ENCODE peak calls at places on chromosomes 3 and 15, in nine cellular contexts. Q is astrocyte of the spinal cord; E is cardiac fibroblast; R is kidney epithelial cell; I is fibroblast of pulmonary artery; F is transverse colon; O is RWPE1; T is activated CD8-positive, alpha-beta T cell treated with anti-CD3 and anti-CD28 coated beads for 36 hours; V is tibial artery. H is an unnamed sample.

GRCh38 chr3:172313671-172314070 is 134.6 kb downstream of the GHSR start:
- DNase-seq in R (no peak), V (no peak), Q (no peak), F (no peak), T (no peak), I (no peak), O (no peak), E (peak), H (no peak)

GRCh38 chr3:129795596-129795995 is 97.9 kb downstream of the TMCC1 start:
- DNase-seq in R (peak), V (no peak), O (peak), E (no peak), I (peak), F (no peak), T (no peak), Q (peak), H (no peak)

GRCh38 chr3:50147447-50147846 is 7.7 kb upstream of the SEMA3F start:
- DNase-seq in F (no peak), I (no peak), Q (no peak), T (no peak), V (no peak), O (no peak), R (no peak), E (no peak), H (no peak)

GRCh38 chr3:35071768-35072167 is 567.6 kb upstream of the ARPP21 start:
- DNase-seq in Q (no peak), T (no peak), F (no peak), O (no peak), R (no peak), E (no peak), V (no peak), I (no peak), H (no peak)

GRCh38 chr3:54962200-54962599 is 34.3 kb upstream of the LRTM1 start:
- DNase-seq in R (no peak), I (no peak), Q (no peak), O (peak), E (no peak), V (no peak), T (no peak), F (no peak), H (peak)

GRCh38 chr3:184237772-184238171 is 8.4 kb downstream of the VWA5B2 start:
- DNase-seq in O (no peak), E (no peak), R (no peak), V (no peak), I (no peak), Q (no peak), F (no peak), T (no peak), H (no peak)

GRCh38 chr3:153289334-153289808 is 127.3 kb downstream of the RAP2B start:
- DNase-seq in E (no peak), V (no peak), I (no peak), F (no peak), T (no peak), Q (no peak), O (no peak), R (peak), H (peak)

GRCh38 chr15:92819312-92820232 is 80.6 kb upstream of the CHD2 start:
- DNase-seq in F (no peak), Q (peak), E (no peak), I (no peak), T (no peak), O (no peak), V (no peak), R (no peak), H (no peak)

GRCh38 chr3:113285226-113285625 is 73.9 kb downstream of the BOC start:
- DNase-seq in V (no peak), I (no peak), Q (no peak), O (no peak), R (no peak), E (no peak), T (no peak), F (no peak), H (no peak)

GRCh38 chr3:145333931-145334330 is 827.1 kb downstream of the PLOD2 start:
- DNase-seq in T (no peak), E (no peak), R (no peak), F (no peak), Q (no peak), I (no peak), V (no peak), O (no peak), H (no peak)

GRCh38 chr3:122395582-122395981 is 11.6 kb downstream of the FAM162A start:
- DNase-seq in Q (no peak), I (no peak), O (no peak), E (no peak), F (no peak), R (no peak), V (no peak), T (no peak), H (no peak)

GRCh38 chr15:33735637-33736247 is 232.6 kb upstream of the CHRM5 start:
- DNase-seq in V (no peak), O (peak), I (peak), E (peak), F (peak), Q (peak), T (peak), R (no peak), H (peak)

GRCh38 chr3:48306860-48307530 is 26.5 kb downstream of the SPINK8 start:
- DNase-seq in T (no peak), I (no peak), F (no peak), O (no peak), V (no peak), Q (no peak), E (no peak), R (no peak), H (no peak)

GRCh38 chr15:101111570-101112262 is 140.1 kb downstream of the CHSY1 start:
- DNase-seq in O (no peak), Q (no peak), R (no peak), E (no peak), V (no peak), I (no peak), T (no peak), F (no peak), H (no peak)

GRCh38 chr3:146449584-146449983 is 19.8 kb downstream of the PLSCR2 start:
- DNase-seq in O (no peak), R (no peak), E (no peak), F (no peak), T (no peak), Q (no peak), I (no peak), V (no peak), H (no peak)

GRCh38 chr15:85795669-85796305 is 1.1 kb upstream of the KLHL25 start:
- DNase-seq in E (no peak), O (no peak), R (no peak), T (no peak), Q (no peak), F (peak), I (no peak), V (no peak), H (no peak)

GRCh38 chr15:74196175-74196574 is 6.4 kb downstream of the STRA6 start:
- DNase-seq in O (peak), E (peak), I (peak), V (peak), F (peak), T (no peak), Q (peak), R (no peak), H (peak)

GRCh38 chr3:12759693-12760565 is 870 bp upstream of the TMEM40 start:
- DNase-seq in R (no peak), O (no peak), E (no peak), V (no peak), Q (no peak), F (no peak), I (no peak), T (no peak), H (no peak)

GRCh38 chr15:57321973-57322601 is 54.2 kb upstream of the CGNL1 start:
- DNase-seq in O (no peak), Q (no peak), R (no peak), E (no peak), F (no peak), I (no peak), T (no peak), V (no peak), H (no peak)

GRCh38 chr3:174524203-174524602 is 334.9 kb upstream of the NAALADL2 start:
- DNase-seq in V (no peak), E (no peak), Q (no peak), I (no peak), F (no peak), T (no peak), R (no peak), O (no peak), H (no peak)

GRCh38 chr3:45097296-45097883 is 48.8 kb downstream of the CDCP1 start:
- DNase-seq in O (no peak), T (no peak), I (no peak), Q (no peak), R (no peak), E (peak), V (no peak), F (no peak), H (no peak)

GRCh38 chr3:53083949-53084309 is 38.1 kb upstream of the SFMBT1 start:
- DNase-seq in Q (no peak), T (no peak), R (no peak), E (no peak), V (no peak), O (no peak), F (no peak), I (no peak), H (no peak)

GRCh38 chr3:65687741-65688140 is 351.0 kb downstream of the MAGI1 start:
- DNase-seq in I (no peak), Q (no peak), E (no peak), R (no peak), F (no peak), V (no peak), O (no peak), T (no peak), H (no peak)

GRCh38 chr3:113697192-113698090 is 999 bp upstream of the USF3 start:
- DNase-seq in T (peak), I (peak), E (peak), F (peak), R (no peak), O (peak), Q (no peak), V (no peak), H (peak)

GRCh38 chr15:91369823-91370222 is 269.8 kb downstream of the SV2B start:
- DNase-seq in F (no peak), E (no peak), V (no peak), R (no peak), Q (no peak), O (no peak), T (no peak), I (no peak), H (no peak)

GRCh38 chr3:30538787-30539186 is 67.6 kb upstream of the TGFBR2 start:
- DNase-seq in T (no peak), R (peak), Q (peak), E (peak), F (no peak), O (peak), V (no peak), I (peak), H (peak)

GRCh38 chr3:33658971-33659848 is 58.8 kb downstream of the CLASP2 start:
- DNase-seq in V (peak), O (no peak), R (peak), T (peak), Q (peak), F (peak), I (peak), E (peak), H (peak)

GRCh38 chr3:135419155-135419554 is 546.4 kb upstream of the PPP2R3A start:
- DNase-seq in Q (no peak), V (no peak), F (no peak), T (no peak), E (no peak), R (no peak), O (no peak), I (no peak), H (no peak)

GRCh38 chr15:42131826-42132806 is 24.3 kb downstream of the PLA2G4F start:
- DNase-seq in I (no peak), F (no peak), E (no peak), V (no peak), Q (no peak), T (no peak), R (no peak), O (no peak), H (no peak)

GRCh38 chr15:59722451-59722850 is 33.3 kb upstream of the BNIP2 start:
- DNase-seq in T (no peak), E (no peak), I (no peak), Q (no peak), F (no peak), V (no peak), R (no peak), O (no peak), H (no peak)

GRCh38 chr3:63585927-63586326 is 66.5 kb upstream of the SNTN start:
- DNase-seq in T (no peak), F (no peak), O (no peak), E (no peak), V (no peak), I (no peak), R (no peak), Q (no peak), H (no peak)

DNA sequence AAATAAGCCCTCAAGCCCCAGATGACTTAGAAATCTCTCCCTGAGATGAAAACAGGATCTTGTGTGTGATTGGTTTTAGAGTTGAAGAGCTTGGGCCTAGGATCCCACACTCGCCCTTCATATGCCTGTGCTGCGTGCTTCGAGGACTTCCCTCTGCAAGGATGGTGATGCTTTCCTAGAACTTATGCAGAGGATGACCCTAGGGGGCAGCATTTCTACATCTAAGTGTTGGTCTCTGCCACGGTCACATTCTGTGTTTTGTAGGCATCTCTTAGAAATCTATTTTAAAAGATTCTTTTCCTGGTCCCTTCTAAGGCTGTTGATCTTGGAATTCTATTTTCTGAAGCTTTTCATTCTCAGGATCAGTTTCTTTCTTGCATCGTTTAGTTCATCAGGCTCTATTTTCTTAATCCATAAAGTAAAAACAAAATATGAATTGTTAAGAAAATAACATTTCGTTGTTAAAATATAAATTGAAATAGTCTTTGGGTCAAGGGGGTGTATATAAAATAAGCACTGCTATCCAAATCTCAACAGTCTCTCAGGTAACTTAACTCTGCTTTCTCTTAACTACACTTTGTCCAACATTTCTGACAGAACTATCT is 45.7 kb downstream of the WDR76 start:
- DNase-seq in R (peak), T (peak), O (peak), F (peak), I (peak), V (no peak), E (peak), Q (peak), H (peak)
- TF ChIP-seq CTCF in R (peak), T (peak), O (peak), F (peak), I (peak), V (peak), E (peak), Q (peak), H (peak)

GRCh38 chr3:186612065-186612464 is 795 bp upstream of the AHSG start:
- DNase-seq in Q (no peak), T (no peak), R (no peak), F (no peak), O (no peak), E (no peak), V (no peak), I (no peak), H (no peak)

GRCh38 chr3:186612721-186613636 is at the start of gene AHSG:
- DNase-seq in R (no peak), F (no peak), V (no peak), I (no peak), E (no peak), Q (no peak), O (no peak), T (no peak), H (no peak)

GRCh38 chr3:186608624-186609215 is 4.1 kb upstream of the AHSG start:
- DNase-seq in O (no peak), E (no peak), R (no peak), Q (no peak), F (no peak), T (no peak), I (no peak), V (no peak), H (no peak)

GRCh38 chr3:186605561-186606545 is 7.0 kb upstream of the AHSG start:
- DNase-seq in I (no peak), E (no peak), Q (no peak), V (no peak), R (no peak), F (no peak), T (no peak), O (no peak), H (no peak)

DNA sequence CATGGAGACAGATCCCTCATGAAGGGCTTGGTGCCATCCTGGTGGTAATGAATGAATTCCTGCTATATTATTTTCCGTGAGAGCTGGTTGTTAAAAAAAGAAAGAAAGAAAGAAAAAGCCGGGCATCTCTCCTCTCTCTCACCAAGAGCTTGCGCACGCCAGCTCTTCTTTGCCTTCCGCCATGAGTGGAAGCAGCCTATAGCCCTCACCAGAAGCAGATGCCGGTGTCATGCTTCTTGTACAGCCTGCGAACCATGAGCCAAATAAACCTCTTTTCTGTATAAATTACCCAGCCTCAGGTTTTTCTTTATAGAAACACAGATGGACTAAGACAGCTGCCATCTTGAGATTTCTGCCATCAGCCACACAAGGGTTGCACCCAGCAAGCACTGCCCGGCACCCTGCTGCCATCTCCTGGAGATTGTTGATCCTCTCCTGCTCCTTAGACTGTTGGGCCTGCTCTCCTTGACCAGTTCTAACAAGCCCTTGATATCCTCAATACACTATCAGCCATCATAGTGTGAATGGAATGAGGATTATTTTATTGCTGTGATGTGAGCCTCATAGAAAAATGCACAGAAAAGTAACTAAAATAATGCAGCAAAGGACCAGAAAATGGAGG is 3.5 kb upstream of the AHSG start:
- DNase-seq in F (no peak), R (no peak), T (peak), Q (no peak), E (peak), O (peak), I (peak), V (no peak), H (peak)
- TF ChIP-seq CTCF in F (no peak), R (peak), T (no peak), Q (no peak), E (peak), O (no peak), I (peak), V (no peak), H (no peak)

GRCh38 chr15:80462111-80462510 is 57.9 kb downstream of the ARNT2 start:
- DNase-seq in O (no peak), E (no peak), I (no peak), V (no peak), R (no peak), Q (no peak), T (no peak), F (no peak), H (no peak)
- TF ChIP-seq CTCF in O (no peak), E (no peak), I (no peak), V (no peak), R (no peak), Q (no peak), T (no peak), F (no peak), H (no peak)

DNA sequence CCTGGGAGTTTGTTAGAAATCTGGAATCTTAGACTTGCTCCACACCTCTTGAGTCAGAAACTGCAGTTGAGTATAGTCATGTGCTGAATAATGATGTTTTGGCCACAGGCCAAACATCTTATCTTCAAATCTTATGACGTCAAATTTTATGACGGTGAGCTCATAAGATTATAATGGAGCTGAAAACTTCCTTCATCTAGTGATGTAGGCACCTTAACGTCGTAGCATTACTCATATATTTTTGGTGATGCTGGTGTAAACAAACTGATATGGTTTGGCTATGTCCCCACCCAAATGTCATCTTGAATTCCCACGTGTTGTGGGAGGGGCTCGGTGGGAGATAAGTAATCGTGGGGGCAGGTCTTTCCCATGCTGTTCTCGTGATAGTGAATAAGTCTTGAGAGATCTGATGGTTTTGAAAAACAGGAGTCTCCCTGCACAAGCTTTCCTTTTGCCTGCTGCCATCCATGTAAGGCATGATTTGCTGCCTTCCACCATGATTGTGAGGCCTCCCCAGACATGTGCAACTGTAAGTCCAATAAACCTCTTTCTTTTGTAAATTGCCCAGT is 268.0 kb upstream of the PROK2 start:
- DNase-seq in O (no peak), V (no peak), I (peak), E (peak), T (no peak), F (no peak), Q (no peak), R (no peak), H (no peak)
- TF ChIP-seq CTCF in O (no peak), V (no peak), I (no peak), E (no peak), T (no peak), F (no peak), Q (no peak), R (no peak), H (no peak)

GRCh38 chr3:126347543-126348161 is 9.6 kb downstream of the KLF15 start:
- DNase-seq in O (no peak), Q (no peak), I (no peak), F (no peak), T (no peak), R (no peak), E (no peak), V (peak), H (no peak)

GRCh38 chr3:126349071-126349470 is 8.1 kb downstream of the KLF15 start:
- DNase-seq in R (no peak), O (no peak), V (peak), Q (no peak), T (no peak), E (no peak), I (no peak), F (peak), H (no peak)

GRCh38 chr3:126346466-126346865 is 10.7 kb downstream of the KLF15 start:
- DNase-seq in Q (no peak), E (no peak), R (no peak), O (no peak), F (peak), V (no peak), I (no peak), T (no peak), H (no peak)

GRCh38 chr3:126349611-126350501 is 7.4 kb downstream of the KLF15 start:
- DNase-seq in E (no peak), T (no peak), O (no peak), V (peak), I (no peak), F (peak), R (no peak), Q (no peak), H (no peak)

GRCh38 chr3:126348308-126348920 is 8.8 kb downstream of the KLF15 start:
- DNase-seq in O (no peak), Q (no peak), F (no peak), E (no peak), V (peak), T (no peak), I (peak), R (no peak), H (no peak)
- TF ChIP-seq CTCF in O (no peak), Q (peak), F (no peak), E (peak), V (peak), T (peak), I (peak), R (no peak), H (peak)

H was measured in foreskin fibroblast.